ENCODE peak calls at places on chromosomes 4 and X, in eight cellular contexts. K is aorta; J is CD4-positive, alpha-beta memory T cell; B is CD8-positive, alpha-beta T cell; P is GM23248; O is testis; C is tibial nerve; E is kidney. W is an unnamed sample. For H3K4me1, the result is how much of the 10 kb centered on the place peaks cover.

GRCh38 chrX:67544871-67545771 is 1.3 kb downstream of the AR start:
- DNase-seq in J (no peak), E (peak), P (peak), B (no peak), C (no peak), K (peak), O (peak), W (no peak)

GRCh38 chrX:1442016-1442665 is 10.6 kb downstream of the ASMTL start:
- DNase-seq in O (peak), J (no peak), P (no peak), B (no peak), E (peak), K (peak), C (no peak), W (no peak)

GRCh38 chrX:17411189-17411588 is 36.2 kb downstream of the NHS start:
- DNase-seq in J (no peak), B (no peak), O (no peak), P (no peak), C (no peak), K (no peak), E (no peak), W (no peak)

GRCh38 chr4:148445071-148445902 is 3.1 kb upstream of the NR3C2 start:
- DNase-seq in P (peak), E (peak), O (peak), J (peak), C (peak), B (peak), K (peak), W (peak)

GRCh38 chr4:140052050-140052449 is 101.9 kb downstream of the MAML3 start:
- DNase-seq in E (no peak), O (peak), B (no peak), P (peak), K (peak), C (peak), J (peak), W (peak)

GRCh38 chr4:175536852-175537453 is 275.1 kb downstream of the GPM6A start:
- DNase-seq in P (peak), J (no peak), K (no peak), E (no peak), B (no peak), C (no peak), O (no peak), W (no peak)

GRCh38 chrX:40099046-40099968 is 1.5 kb upstream of the BCOR start:
- DNase-seq in P (peak), K (peak), O (peak), B (peak), E (peak), J (no peak), C (no peak), W (peak)

GRCh38 chr4:159077702-159078495 is 25.0 kb upstream of the RAPGEF2 start:
- DNase-seq in E (no peak), O (no peak), K (no peak), B (no peak), C (no peak), P (no peak), J (peak), W (no peak)

GRCh38 chrX:23959781-23960180 is 52.0 kb downstream of the CXorf58 start:
- DNase-seq in C (no peak), E (no peak), P (no peak), J (no peak), O (no peak), K (no peak), B (peak), W (no peak)

GRCh38 chr4:123587983-123588494 is 191.4 kb downstream of the SPRY1 start:
- DNase-seq in P (peak), K (peak), B (no peak), J (no peak), C (no peak), E (no peak), O (no peak), W (no peak)

GRCh38 chr4:1378559-1379231 is 27.5 kb downstream of the NKX1-1 start:
- DNase-seq in E (peak), K (peak), B (no peak), P (no peak), J (no peak), C (no peak), O (no peak), W (peak)

GRCh38 chrX:138982350-138982749 is 270.8 kb upstream of the FGF13 start:
- DNase-seq in J (no peak), B (no peak), O (no peak), E (no peak), P (no peak), C (no peak), K (no peak), W (no peak)

GRCh38 chrX:17882680-17883079 is 21.6 kb upstream of the RAI2 start:
- DNase-seq in E (no peak), J (no peak), B (no peak), O (no peak), P (no peak), C (no peak), K (no peak), W (no peak)

GRCh38 chr4:152525878-152526277 is 10.0 kb downstream of the FBXW7 start:
- DNase-seq in K (no peak), O (no peak), J (no peak), C (no peak), B (no peak), P (no peak), E (no peak), W (no peak)
- H3K4me1 ChIP-seq in K (under half), O (under half), J (half or more), C (under half), B (under half), P (under half), E (under half), W (under half)

GRCh38 chr4:2811830-2812599 is 19.1 kb downstream of the SH3BP2 start:
- DNase-seq in C (peak), O (peak), B (peak), K (peak), J (peak), P (peak), E (peak), W (peak)
- H3K4me1 ChIP-seq in C (half or more), O (under half), B (under half), K (under half), J (half or more), P (under half), E (under half), W (under half)

GRCh38 chr4:74999714-75000309 is 66.9 kb downstream of the PARM1 start:
- DNase-seq in J (no peak), B (no peak), P (no peak), K (no peak), O (no peak), E (no peak), C (no peak), W (no peak)
- H3K4me1 ChIP-seq in J (under half), B (under half), P (under half), K (under half), O (under half), E (under half), C (under half), W (under half)

GRCh38 chr4:169821402-169821801 is 63.7 kb upstream of the HPF1 start:
- DNase-seq in O (no peak), B (no peak), C (no peak), E (no peak), K (no peak), J (no peak), P (no peak), W (no peak)
- H3K4me1 ChIP-seq in O (under half), B (under half), C (under half), E (under half), K (under half), J (under half), P (under half), W (under half)

DNA sequence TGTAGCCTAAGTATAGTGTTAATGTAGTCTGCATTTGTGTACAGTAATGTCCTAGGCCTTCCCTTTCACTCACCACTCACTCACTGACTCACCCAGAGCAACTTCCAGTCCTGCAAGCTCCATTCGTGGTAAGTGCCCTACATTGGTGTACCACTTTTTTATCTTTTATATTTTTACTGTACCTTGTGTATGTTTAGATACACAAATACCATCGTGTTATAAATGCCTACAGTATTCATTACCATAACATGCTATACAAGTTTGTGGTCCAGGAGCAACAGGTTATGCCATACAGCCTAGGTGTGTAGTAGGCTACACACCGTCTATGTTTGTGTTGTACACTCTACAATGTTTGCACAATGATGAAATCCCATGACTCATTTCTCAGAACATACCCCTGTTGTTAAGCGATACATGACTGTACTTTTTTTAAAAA is 15.4 kb downstream of the TSPAN5 start:
- DNase-seq in P (peak), K (no peak), O (no peak), B (no peak), E (no peak), J (no peak), C (no peak), W (peak)
- H3K4me1 ChIP-seq in P (under half), K (under half), O (under half), B (under half), E (under half), J (half or more), C (under half), W (under half)

DNA sequence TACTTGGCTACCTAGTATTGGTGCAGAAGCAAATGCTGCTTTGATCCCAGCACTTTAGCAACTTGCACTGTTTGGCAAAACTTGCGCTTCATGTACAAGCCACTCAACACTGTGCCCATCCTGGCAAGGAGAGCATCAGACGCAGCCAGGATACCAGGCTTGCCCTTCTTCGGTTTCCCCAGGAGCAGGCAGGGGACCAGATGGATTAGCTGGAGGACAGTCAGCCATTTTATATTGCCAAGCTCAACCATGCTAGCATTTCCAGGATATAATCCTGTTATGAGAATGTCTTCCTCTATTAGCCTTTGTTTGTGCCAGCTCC is 69.2 kb downstream of the HMGB2 start:
- DNase-seq in O (no peak), B (no peak), P (no peak), E (no peak), C (no peak), J (no peak), K (no peak), W (no peak)
- H3K4me1 ChIP-seq in O (under half), B (under half), P (under half), E (under half), C (under half), J (under half), K (under half), W (under half)